ENCODE peak calls at places on chromosomes 1 and 21, in nine cellular contexts. N is OCI-LY7, H is GM23338, F is GM23248, V is MM.1S, C is HCT116, O is SK-N-SH, U is hepatocyte, A is PC-3. B is an unnamed sample.

GRCh38 chr21:42845296-42845965 is 33.9 kb downstream of the WDR4 start:
- DNase-seq in C (no peak), N (no peak), V (no peak), H (no peak), O (peak; percentile 5), F (no peak), U (no peak), A (no peak), B (no peak)

GRCh38 chr1:1387098-1388077 is 11.7 kb downstream of the CCNL2 start:
- DNase-seq in H (no peak), F (no peak), O (no peak), U (no peak), A (no peak), N (no peak), V (no peak), C (no peak), B (no peak)

GRCh38 chr1:22119626-22120468 is 23.1 kb downstream of the WNT4 start:
- DNase-seq in A (no peak), V (no peak), C (no peak), N (no peak), U (no peak), H (no peak), F (no peak), O (peak; percentile 10), B (no peak)

GRCh38 chr21:33854604-33855003 is 61.0 kb downstream of the ATP5PO start:
- DNase-seq in F (peak; percentile 35), V (peak; percentile 67), O (no peak), C (no peak), A (peak; percentile 45), N (no peak), H (no peak), U (no peak), B (peak; percentile 53)

GRCh38 chr1:205316179-205316578 is 5.4 kb downstream of the NUAK2 start:
- DNase-seq in U (no peak), C (no peak), F (no peak), N (no peak), H (no peak), O (no peak), V (peak; percentile 54), A (no peak), B (no peak)

GRCh38 chr1:193031431-193031830 is 27.7 kb downstream of the UCHL5 start:
- DNase-seq in U (peak; percentile 8), F (peak; percentile 49), N (peak; percentile 14), V (peak; percentile 21), H (no peak), C (no peak), A (peak; percentile 20), O (peak; percentile 5), B (no peak)

GRCh38 chr1:12597792-12598191 is 20.2 kb downstream of the DHRS3 start:
- DNase-seq in C (no peak), O (no peak), N (no peak), F (no peak), A (peak; percentile 58), H (no peak), V (no peak), U (no peak), B (no peak)

GRCh38 chr1:42957229-42957879 is 1.3 kb downstream of the SLC2A1 start:
- DNase-seq in A (no peak), H (peak; percentile 47), F (no peak), N (peak; percentile 40), V (peak; percentile 31), U (no peak), O (no peak), C (no peak), B (no peak)

GRCh38 chr1:39957299-39958020 is 2.5 kb downstream of the MFSD2A start:
- DNase-seq in A (no peak), H (no peak), N (no peak), C (no peak), V (no peak), O (peak; percentile 10), F (peak; percentile 50), U (no peak), B (no peak)

GRCh38 chr1:28045777-28046176 is 42.6 kb downstream of the EYA3 start:
- DNase-seq in N (no peak), U (no peak), A (peak; percentile 52), H (no peak), C (no peak), V (no peak), F (peak; percentile 46), O (no peak), B (no peak)

GRCh38 chr1:18927082-18927653 is 24.8 kb upstream of the ALDH4A1 start:
- DNase-seq in C (no peak), F (no peak), U (no peak), N (peak; percentile 5), O (no peak), A (peak; percentile 49), V (peak; percentile 83), H (no peak), B (no peak)

GRCh38 chr1:234409328-234409727 is 36.1 kb downstream of the COA6 start:
- DNase-seq in V (no peak), F (no peak), H (no peak), N (no peak), O (peak; percentile 57), A (no peak), U (no peak), C (no peak), B (no peak)

GRCh38 chr1:195530961-195531360 is 1077.3 kb downstream of the KCNT2 start:
- DNase-seq in F (peak; percentile 28), C (no peak), O (no peak), A (no peak), V (no peak), N (no peak), U (no peak), H (no peak), B (no peak)

GRCh38 chr21:44360174-44360573 is 6.8 kb downstream of the TRPM2 start:
- DNase-seq in A (no peak), O (no peak), V (no peak), C (no peak), N (no peak), H (no peak), F (peak; percentile 12), U (no peak), B (no peak)

GRCh38 chr1:241412646-241413045 is 55.6 kb upstream of the RGS7 start:
- DNase-seq in V (no peak), U (no peak), A (no peak), N (no peak), F (no peak), O (no peak), C (no peak), H (no peak), B (no peak)

GRCh38 chr1:30135729-30136128 is 587.7 kb downstream of the MATN1 start:
- DNase-seq in U (no peak), O (no peak), A (no peak), H (no peak), C (no peak), F (no peak), N (no peak), V (no peak), B (no peak)

GRCh38 chr1:158675563-158675962 is 11.0 kb downstream of the SPTA1 start:
- DNase-seq in A (peak; percentile 39), H (no peak), C (no peak), V (no peak), F (no peak), N (no peak), O (no peak), U (no peak), B (no peak)

GRCh38 chr1:25051504-25051903 is 121.4 kb upstream of the RUNX3 start:
- DNase-seq in A (no peak), H (no peak), C (no peak), F (no peak), O (no peak), V (no peak), U (no peak), N (no peak), B (no peak)

GRCh38 chr1:33407750-33408436 is 23.0 kb downstream of the PHC2 start:
- DNase-seq in F (peak; percentile 68), V (no peak), C (no peak), H (no peak), A (no peak), O (no peak), N (no peak), U (no peak), B (no peak)

DNA sequence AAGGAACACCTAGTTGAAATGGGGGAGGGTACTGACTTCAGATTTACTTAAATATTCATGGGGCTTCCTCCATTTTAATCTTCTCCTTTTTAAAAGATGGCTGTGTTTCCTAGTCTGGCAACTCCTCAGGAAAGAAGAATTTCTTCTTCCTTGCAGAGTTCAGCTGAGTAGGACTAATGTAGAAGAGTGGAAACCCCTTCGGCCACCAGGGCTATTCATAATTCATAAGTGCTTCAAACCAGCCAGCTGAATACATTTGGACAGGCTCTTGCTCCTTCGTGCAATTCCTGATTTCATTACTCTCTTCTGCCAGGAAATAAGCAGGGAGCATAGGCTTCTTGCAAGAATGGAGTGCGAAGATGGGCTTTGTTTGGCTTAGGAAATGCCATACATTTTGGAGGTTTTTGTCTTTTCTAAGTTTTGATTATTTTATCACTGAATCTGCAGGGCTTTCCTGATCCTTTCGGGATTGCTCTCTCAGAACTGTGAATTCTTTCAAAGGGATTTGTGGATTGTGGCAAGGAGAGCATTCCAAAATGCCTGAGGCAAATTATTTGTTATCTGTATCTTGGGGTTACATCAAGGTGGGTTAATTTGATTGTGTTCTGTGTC is 179.5 kb upstream of the SGIP1 start:
- DNase-seq in F (peak; percentile 56), O (no peak), C (no peak), N (no peak), A (no peak), H (peak; percentile 66), V (no peak), U (no peak), B (no peak)
- H3K4me1 ChIP-seq in F (peaks cover 74% of the 10 kb centered on the region), O (peaks cover 47% of the 10 kb centered on the region), C (peaks cover 98% of the 10 kb centered on the region), N (peaks cover 35% of the 10 kb centered on the region), A (peaks cover 12% of the 10 kb centered on the region), H (peaks cover 62% of the 10 kb centered on the region), V (peaks cover 26% of the 10 kb centered on the region), U (no peaks in the 10 kb centered on the region), B (no peaks in the 10 kb centered on the region)

DNA sequence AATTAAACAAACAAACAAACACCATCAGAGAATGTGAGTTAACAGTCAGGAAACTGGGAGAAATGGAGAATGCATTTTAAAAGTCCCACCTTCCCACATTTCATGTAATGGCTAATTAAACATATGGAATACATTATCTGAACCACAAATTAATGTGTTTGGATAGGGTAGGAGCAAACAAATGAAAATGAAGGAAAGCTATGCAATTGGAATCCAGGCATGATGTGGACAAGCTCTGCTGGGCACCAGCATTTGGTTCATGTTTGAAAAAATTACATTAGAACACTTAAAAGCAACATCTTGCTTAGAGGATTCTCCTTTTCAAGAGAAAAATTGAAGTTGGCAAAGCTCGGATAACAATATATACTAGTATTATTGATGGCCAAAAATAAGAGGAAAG is 628.1 kb downstream of the LMO4 start:
- DNase-seq in A (no peak), U (no peak), F (peak; percentile 45), C (no peak), H (no peak), O (no peak), V (no peak), N (no peak), B (no peak)
- H3K9me2 ChIP-seq in A (no peaks in the 10 kb centered on the region), U (no peaks in the 10 kb centered on the region), F (no peaks in the 10 kb centered on the region), C (no peaks in the 10 kb centered on the region), H (no peaks in the 10 kb centered on the region), O (no peaks in the 10 kb centered on the region), V (no peaks in the 10 kb centered on the region), N (no peaks in the 10 kb centered on the region), B (no peaks in the 10 kb centered on the region)

GRCh38 chr1:89641781-89642180 is 8.9 kb downstream of the LRRC8C start:
- DNase-seq in N (no peak), A (no peak), V (no peak), H (no peak), F (no peak), C (no peak), O (no peak), U (no peak), B (no peak)
- H3K4me1 ChIP-seq in N (no peaks in the 10 kb centered on the region), A (peaks cover 10% of the 10 kb centered on the region), V (no peaks in the 10 kb centered on the region), H (no peaks in the 10 kb centered on the region), F (peaks cover 16% of the 10 kb centered on the region), C (no peaks in the 10 kb centered on the region), O (peaks cover 11% of the 10 kb centered on the region), U (no peaks in the 10 kb centered on the region), B (peaks cover 8% of the 10 kb centered on the region)

GRCh38 chr1:167344605-167345385 is 124.1 kb downstream of the POU2F1 start:
- DNase-seq in C (no peak), U (no peak), F (no peak), O (no peak), V (no peak), A (no peak), N (no peak), H (peak; percentile 57), B (no peak)
- H3K9me2 ChIP-seq in C (no peaks in the 10 kb centered on the region), U (no peaks in the 10 kb centered on the region), F (no peaks in the 10 kb centered on the region), O (no peaks in the 10 kb centered on the region), V (no peaks in the 10 kb centered on the region), A (no peaks in the 10 kb centered on the region), N (no peaks in the 10 kb centered on the region), H (no peaks in the 10 kb centered on the region), B (no peaks in the 10 kb centered on the region)

B was measured in PC-9.